ENCODE peak calls at places on chromosomes 5 and 9, in ten cellular contexts. One of them, this sample, is unnamed.

GRCh38 chr9:101485873-101486692 is 47.6 kb upstream of the RNF20 start:
- DNase-seq in adrenal gland: peak
- DNase-seq in IMR-90: peak
- DNase-seq in A549: peak
- DNase-seq in Peyer's patch: no peak
- DNase-seq in ovary: peak
- DNase-seq in esophagus squamous epithelium: no peak
- DNase-seq in heart left ventricle: peak
- DNase-seq in NB4: no peak
- DNase-seq in endothelial cell of umbilical vein: no peak
- DNase-seq in this sample: peak

GRCh38 chr9:88092699-88093359 is 45.4 kb downstream of the SPATA31C2 start:
- DNase-seq in ovary: peak
- DNase-seq in adrenal gland: no peak
- DNase-seq in endothelial cell of umbilical vein: no peak
- DNase-seq in esophagus squamous epithelium: no peak
- DNase-seq in Peyer's patch: no peak
- DNase-seq in NB4: peak
- DNase-seq in heart left ventricle: peak
- DNase-seq in A549: no peak
- DNase-seq in IMR-90: peak
- DNase-seq in this sample: no peak

GRCh38 chr9:111868475-111868874 is 28.1 kb upstream of the UGCG start:
- DNase-seq in IMR-90: no peak
- DNase-seq in heart left ventricle: no peak
- DNase-seq in Peyer's patch: no peak
- DNase-seq in NB4: no peak
- DNase-seq in A549: no peak
- DNase-seq in ovary: no peak
- DNase-seq in esophagus squamous epithelium: no peak
- DNase-seq in adrenal gland: no peak
- DNase-seq in endothelial cell of umbilical vein: no peak
- DNase-seq in this sample: no peak

GRCh38 chr9:32551491-32552049 is 557 bp upstream of the SMIM27 start:
- DNase-seq in heart left ventricle: no peak
- DNase-seq in ovary: peak
- DNase-seq in adrenal gland: peak
- DNase-seq in Peyer's patch: peak
- DNase-seq in IMR-90: peak
- DNase-seq in NB4: peak
- DNase-seq in endothelial cell of umbilical vein: peak
- DNase-seq in esophagus squamous epithelium: no peak
- DNase-seq in A549: peak
- DNase-seq in this sample: peak

GRCh38 chr5:80408475-80408875 is 611 bp downstream of the ZFYVE16 start:
- DNase-seq in ovary: no peak
- DNase-seq in IMR-90: peak
- DNase-seq in adrenal gland: peak
- DNase-seq in heart left ventricle: peak
- DNase-seq in NB4: peak
- DNase-seq in A549: peak
- DNase-seq in Peyer's patch: peak
- DNase-seq in esophagus squamous epithelium: no peak
- DNase-seq in endothelial cell of umbilical vein: peak
- DNase-seq in this sample: peak

GRCh38 chr9:122190597-122191381 is 31.1 kb downstream of the MORN5 start:
- DNase-seq in Peyer's patch: no peak
- DNase-seq in adrenal gland: no peak
- DNase-seq in NB4: no peak
- DNase-seq in A549: no peak
- DNase-seq in esophagus squamous epithelium: no peak
- DNase-seq in IMR-90: peak
- DNase-seq in heart left ventricle: no peak
- DNase-seq in endothelial cell of umbilical vein: no peak
- DNase-seq in ovary: no peak
- DNase-seq in this sample: no peak

GRCh38 chr5:74326571-74327338 is 313.8 kb downstream of the ENC1 start:
- DNase-seq in esophagus squamous epithelium: no peak
- DNase-seq in ovary: no peak
- DNase-seq in A549: peak
- DNase-seq in endothelial cell of umbilical vein: peak
- DNase-seq in adrenal gland: no peak
- DNase-seq in NB4: peak
- DNase-seq in Peyer's patch: no peak
- DNase-seq in heart left ventricle: no peak
- DNase-seq in IMR-90: peak
- DNase-seq in this sample: peak

GRCh38 chr9:115400801-115401200 is 282.8 kb upstream of the TNC start:
- DNase-seq in IMR-90: peak
- DNase-seq in heart left ventricle: no peak
- DNase-seq in NB4: no peak
- DNase-seq in adrenal gland: no peak
- DNase-seq in ovary: no peak
- DNase-seq in endothelial cell of umbilical vein: no peak
- DNase-seq in Peyer's patch: no peak
- DNase-seq in esophagus squamous epithelium: no peak
- DNase-seq in A549: no peak
- DNase-seq in this sample: no peak

GRCh38 chr9:128159073-128159783 is 837 bp upstream of the BBLN start:
- DNase-seq in endothelial cell of umbilical vein: no peak
- DNase-seq in IMR-90: no peak
- DNase-seq in adrenal gland: no peak
- DNase-seq in A549: no peak
- DNase-seq in heart left ventricle: no peak
- DNase-seq in Peyer's patch: peak
- DNase-seq in NB4: peak
- DNase-seq in esophagus squamous epithelium: no peak
- DNase-seq in ovary: peak
- DNase-seq in this sample: peak

GRCh38 chr5:118095100-118095499 is 893.2 kb downstream of the DTWD2 start:
- DNase-seq in NB4: no peak
- DNase-seq in endothelial cell of umbilical vein: no peak
- DNase-seq in IMR-90: no peak
- DNase-seq in heart left ventricle: no peak
- DNase-seq in ovary: no peak
- DNase-seq in A549: no peak
- DNase-seq in adrenal gland: no peak
- DNase-seq in Peyer's patch: no peak
- DNase-seq in esophagus squamous epithelium: no peak
- DNase-seq in this sample: no peak

GRCh38 chr5:60649288-60649917 is 50.6 kb downstream of the DEPDC1B start:
- DNase-seq in IMR-90: peak
- DNase-seq in Peyer's patch: no peak
- DNase-seq in NB4: peak
- DNase-seq in adrenal gland: no peak
- DNase-seq in A549: peak
- DNase-seq in heart left ventricle: no peak
- DNase-seq in endothelial cell of umbilical vein: peak
- DNase-seq in esophagus squamous epithelium: no peak
- DNase-seq in ovary: no peak
- DNase-seq in this sample: peak

GRCh38 chr5:65721775-65722574 is at the start of the genes NLN and SGTB:
- DNase-seq in A549: peak
- DNase-seq in Peyer's patch: peak
- DNase-seq in adrenal gland: peak
- DNase-seq in IMR-90: peak
- DNase-seq in heart left ventricle: peak
- DNase-seq in esophagus squamous epithelium: peak
- DNase-seq in ovary: peak
- DNase-seq in endothelial cell of umbilical vein: peak
- DNase-seq in NB4: peak
- DNase-seq in this sample: peak
- TF ChIP-seq POLR2A in A549: peak
- TF ChIP-seq POLR2A in Peyer's patch: no peak
- TF ChIP-seq POLR2A in adrenal gland: peak
- TF ChIP-seq POLR2A in IMR-90: no peak
- TF ChIP-seq POLR2A in heart left ventricle: no peak
- TF ChIP-seq POLR2A in esophagus squamous epithelium: peak
- TF ChIP-seq POLR2A in ovary: no peak
- TF ChIP-seq POLR2A in endothelial cell of umbilical vein: peak
- TF ChIP-seq POLR2A in NB4: peak
- TF ChIP-seq POLR2A in this sample: no peak

GRCh38 chr5:178332096-178332780 is 99.6 kb upstream of the PHYKPL start:
- DNase-seq in A549: no peak
- DNase-seq in IMR-90: no peak
- DNase-seq in NB4: no peak
- DNase-seq in heart left ventricle: peak
- DNase-seq in ovary: no peak
- DNase-seq in esophagus squamous epithelium: no peak
- DNase-seq in Peyer's patch: no peak
- DNase-seq in adrenal gland: no peak
- DNase-seq in endothelial cell of umbilical vein: no peak
- DNase-seq in this sample: no peak

GRCh38 chr5:178329331-178329730 is 96.7 kb upstream of the PHYKPL start:
- DNase-seq in endothelial cell of umbilical vein: no peak
- DNase-seq in heart left ventricle: peak
- DNase-seq in esophagus squamous epithelium: no peak
- DNase-seq in Peyer's patch: no peak
- DNase-seq in adrenal gland: no peak
- DNase-seq in IMR-90: no peak
- DNase-seq in A549: no peak
- DNase-seq in ovary: no peak
- DNase-seq in NB4: no peak
- DNase-seq in this sample: no peak

GRCh38 chr5:178333821-178334481 is 101.3 kb upstream of the PHYKPL start:
- DNase-seq in endothelial cell of umbilical vein: no peak
- DNase-seq in adrenal gland: no peak
- DNase-seq in Peyer's patch: no peak
- DNase-seq in heart left ventricle: peak
- DNase-seq in ovary: no peak
- DNase-seq in NB4: peak
- DNase-seq in esophagus squamous epithelium: no peak
- DNase-seq in A549: no peak
- DNase-seq in IMR-90: no peak
- DNase-seq in this sample: no peak

GRCh38 chr5:178330791-178331404 is 98.3 kb upstream of the PHYKPL start:
- DNase-seq in esophagus squamous epithelium: no peak
- DNase-seq in heart left ventricle: peak
- DNase-seq in endothelial cell of umbilical vein: no peak
- DNase-seq in NB4: peak
- DNase-seq in ovary: no peak
- DNase-seq in Peyer's patch: no peak
- DNase-seq in A549: no peak
- DNase-seq in adrenal gland: no peak
- DNase-seq in IMR-90: no peak
- DNase-seq in this sample: no peak

DNA sequence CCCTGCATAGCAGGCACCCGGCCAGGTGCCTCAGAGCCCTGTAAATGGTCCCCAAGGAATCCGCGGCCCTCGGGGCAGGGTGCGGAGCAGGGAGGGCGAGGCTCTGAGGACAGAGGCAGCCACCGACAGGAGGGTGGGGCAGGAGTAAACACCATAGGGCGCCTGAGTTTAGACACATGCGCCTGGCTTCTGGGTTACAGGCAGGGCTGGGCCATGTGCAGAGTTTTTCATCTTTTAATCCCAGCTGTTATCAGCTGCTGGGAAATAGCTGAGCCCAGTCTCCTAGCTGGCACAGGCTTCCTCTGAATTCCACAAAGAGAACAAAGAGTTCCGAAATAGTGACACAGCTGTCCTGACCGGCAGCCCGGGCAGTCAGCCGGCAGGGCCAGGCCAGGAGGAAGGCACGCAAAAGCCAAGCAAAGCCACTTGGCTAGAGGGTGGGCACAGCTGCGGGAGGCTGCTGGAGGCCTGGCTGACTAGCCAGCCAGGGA is 98.9 kb upstream of the PHYKPL start:
- DNase-seq in heart left ventricle: peak
- DNase-seq in esophagus squamous epithelium: no peak
- DNase-seq in IMR-90: no peak
- DNase-seq in A549: no peak
- DNase-seq in adrenal gland: no peak
- DNase-seq in ovary: no peak
- DNase-seq in endothelial cell of umbilical vein: no peak
- DNase-seq in NB4: no peak
- DNase-seq in Peyer's patch: no peak
- DNase-seq in this sample: no peak
- TF ChIP-seq POLR2A in heart left ventricle: no peak
- TF ChIP-seq POLR2A in esophagus squamous epithelium: no peak
- TF ChIP-seq POLR2A in IMR-90: no peak
- TF ChIP-seq POLR2A in A549: no peak
- TF ChIP-seq POLR2A in adrenal gland: peak
- TF ChIP-seq POLR2A in ovary: no peak
- TF ChIP-seq POLR2A in endothelial cell of umbilical vein: no peak
- TF ChIP-seq POLR2A in NB4: no peak
- TF ChIP-seq POLR2A in Peyer's patch: no peak
- TF ChIP-seq POLR2A in this sample: no peak

GRCh38 chr5:6484446-6484845 is 35.8 kb downstream of the UBE2QL1 start:
- DNase-seq in IMR-90: no peak
- DNase-seq in heart left ventricle: no peak
- DNase-seq in NB4: no peak
- DNase-seq in endothelial cell of umbilical vein: no peak
- DNase-seq in esophagus squamous epithelium: no peak
- DNase-seq in Peyer's patch: no peak
- DNase-seq in ovary: no peak
- DNase-seq in A549: no peak
- DNase-seq in adrenal gland: no peak
- DNase-seq in this sample: no peak
- TF ChIP-seq POLR2A in IMR-90: no peak
- TF ChIP-seq POLR2A in heart left ventricle: no peak
- TF ChIP-seq POLR2A in NB4: no peak
- TF ChIP-seq POLR2A in endothelial cell of umbilical vein: no peak
- TF ChIP-seq POLR2A in esophagus squamous epithelium: no peak
- TF ChIP-seq POLR2A in Peyer's patch: no peak
- TF ChIP-seq POLR2A in ovary: no peak
- TF ChIP-seq POLR2A in A549: no peak
- TF ChIP-seq POLR2A in adrenal gland: no peak
- TF ChIP-seq POLR2A in this sample: no peak

GRCh38 chr5:151223447-151224264 is at the start of gene CCDC69:
- DNase-seq in ovary: peak
- DNase-seq in esophagus squamous epithelium: no peak
- DNase-seq in IMR-90: peak
- DNase-seq in A549: peak
- DNase-seq in adrenal gland: peak
- DNase-seq in heart left ventricle: peak
- DNase-seq in Peyer's patch: peak
- DNase-seq in NB4: peak
- DNase-seq in endothelial cell of umbilical vein: peak
- DNase-seq in this sample: peak
- TF ChIP-seq POLR2A in ovary: peak
- TF ChIP-seq POLR2A in esophagus squamous epithelium: peak
- TF ChIP-seq POLR2A in IMR-90: no peak
- TF ChIP-seq POLR2A in A549: peak
- TF ChIP-seq POLR2A in adrenal gland: peak
- TF ChIP-seq POLR2A in heart left ventricle: peak
- TF ChIP-seq POLR2A in Peyer's patch: peak
- TF ChIP-seq POLR2A in NB4: no peak
- TF ChIP-seq POLR2A in endothelial cell of umbilical vein: peak
- TF ChIP-seq POLR2A in this sample: peak

GRCh38 chr9:124771021-124771866 is at the start of gene NR6A1:
- DNase-seq in IMR-90: peak
- DNase-seq in adrenal gland: peak
- DNase-seq in endothelial cell of umbilical vein: peak
- DNase-seq in heart left ventricle: peak
- DNase-seq in Peyer's patch: peak
- DNase-seq in NB4: peak
- DNase-seq in A549: peak
- DNase-seq in esophagus squamous epithelium: peak
- DNase-seq in ovary: peak
- DNase-seq in this sample: peak
- TF ChIP-seq POLR2A in IMR-90: no peak
- TF ChIP-seq POLR2A in adrenal gland: peak
- TF ChIP-seq POLR2A in endothelial cell of umbilical vein: no peak
- TF ChIP-seq POLR2A in heart left ventricle: peak
- TF ChIP-seq POLR2A in Peyer's patch: peak
- TF ChIP-seq POLR2A in NB4: peak
- TF ChIP-seq POLR2A in A549: peak
- TF ChIP-seq POLR2A in esophagus squamous epithelium: peak
- TF ChIP-seq POLR2A in ovary: peak
- TF ChIP-seq POLR2A in this sample: no peak

GRCh38 chr5:172788771-172789686 is 18.0 kb upstream of the DUSP1 start:
- DNase-seq in Peyer's patch: no peak
- DNase-seq in adrenal gland: peak
- DNase-seq in IMR-90: no peak
- DNase-seq in esophagus squamous epithelium: no peak
- DNase-seq in endothelial cell of umbilical vein: no peak
- DNase-seq in ovary: peak
- DNase-seq in A549: no peak
- DNase-seq in NB4: no peak
- DNase-seq in heart left ventricle: no peak
- DNase-seq in this sample: peak
- TF ChIP-seq POLR2A in Peyer's patch: no peak
- TF ChIP-seq POLR2A in adrenal gland: peak
- TF ChIP-seq POLR2A in IMR-90: no peak
- TF ChIP-seq POLR2A in esophagus squamous epithelium: peak
- TF ChIP-seq POLR2A in endothelial cell of umbilical vein: no peak
- TF ChIP-seq POLR2A in ovary: no peak
- TF ChIP-seq POLR2A in A549: no peak
- TF ChIP-seq POLR2A in NB4: no peak
- TF ChIP-seq POLR2A in heart left ventricle: no peak
- TF ChIP-seq POLR2A in this sample: peak

This sample was measured in erythroblast.